ENCODE peak calls at places on chromosomes 1 and 21, in eight cellular contexts. B, K, R, C, X, L, W and D are unnamed samples.
A peak's percentile ranks its signal among the peaks of the same experiment; 100 is the strongest.

GRCh38 chr21:36076878-36077658 is 7.2 kb downstream of the CBR1 start:
- DNase-seq in C (no peak), B (no peak), X (no peak), W (no peak), K (no peak), R (no peak), L (peak; percentile 29), D (no peak)

GRCh38 chr1:200207711-200208126 is 180.2 kb downstream of the NR5A2 start:
- DNase-seq in W (peak; percentile 49), X (no peak), R (no peak), B (no peak), C (no peak), K (no peak), L (no peak), D (no peak)

GRCh38 chr1:222583079-222583478 is 6.7 kb downstream of the TAF1A start:
- DNase-seq in C (no peak), R (no peak), K (no peak), W (no peak), B (no peak), L (no peak), X (no peak), D (no peak)

GRCh38 chr1:168084396-168085231 is 52.1 kb downstream of the GPR161 start:
- DNase-seq in C (peak; percentile 81), L (peak; percentile 66), R (peak; percentile 69), W (peak; percentile 49), K (peak; percentile 82), B (no peak), X (peak; percentile 75), D (peak; percentile 64)

GRCh38 chr1:177219458-177220390 is 49.0 kb downstream of the BRINP2 start:
- DNase-seq in K (no peak), X (no peak), L (no peak), C (no peak), R (peak; percentile 68), B (no peak), W (peak; percentile 53), D (no peak)

GRCh38 chr1:67174716-67175284 is 8.5 kb downstream of the IL23R start:
- DNase-seq in C (no peak), W (no peak), B (no peak), K (no peak), R (no peak), X (no peak), L (no peak), D (no peak)

GRCh38 chr1:33654267-33654832 is 181.9 kb downstream of the ZSCAN20 start:
- DNase-seq in W (no peak), B (peak; percentile 1), X (peak; percentile 63), R (peak; percentile 17), K (peak; percentile 53), C (no peak), L (no peak), D (no peak)

GRCh38 chr1:55623339-55623738 is 408.2 kb upstream of the USP24 start:
- DNase-seq in R (peak; percentile 95), B (no peak), L (peak; percentile 81), W (peak; percentile 97), X (no peak), C (peak; percentile 73), K (no peak), D (peak; percentile 72)

DNA sequence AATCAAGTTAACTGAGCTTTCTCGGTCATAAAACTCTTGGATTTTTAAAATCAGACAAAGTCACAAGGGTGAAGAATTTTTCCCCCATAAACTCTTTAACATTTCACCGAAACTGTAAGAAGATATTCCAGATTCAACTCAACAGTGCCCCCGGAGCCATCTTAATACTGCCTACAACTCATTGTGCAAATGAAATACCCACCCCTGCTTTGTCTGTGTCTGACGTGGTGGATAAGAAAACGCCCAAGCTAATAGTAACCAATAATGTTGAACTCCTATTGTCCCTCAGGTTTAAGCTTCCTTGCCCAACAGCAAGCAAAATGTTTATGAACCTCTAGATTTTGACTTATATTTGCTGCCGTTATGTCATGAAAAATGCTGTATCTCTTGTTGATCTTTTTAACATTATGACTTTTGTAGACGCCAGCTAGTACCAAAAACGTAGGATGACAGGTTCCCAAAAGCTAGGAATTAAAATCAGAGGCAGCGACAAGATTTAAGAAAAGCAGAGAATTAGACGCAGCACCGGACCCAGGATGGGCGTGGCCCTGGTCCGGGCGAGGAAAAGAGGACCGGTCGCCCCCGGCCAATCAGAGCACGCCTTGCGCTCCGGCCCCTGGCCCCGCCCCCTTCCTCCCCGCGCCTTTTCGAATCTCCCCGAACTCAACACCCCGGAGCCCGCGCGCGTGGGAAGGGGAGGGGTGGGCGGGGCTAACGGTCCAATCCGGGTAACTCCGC is 1.1 kb downstream of the STMN1 start:
- DNase-seq in X (peak; percentile 97), W (peak; percentile 89), C (peak; percentile 96), L (peak; percentile 94), R (peak; percentile 94), K (peak; percentile 92), B (peak; percentile 83), D (peak; percentile 96)
- TF ChIP-seq CTCF in X (no peak), W (no peak), C (no peak), L (no peak), R (peak; percentile 17), K (peak; percentile 27), B (peak; percentile 3), D (peak; percentile 7)

DNA sequence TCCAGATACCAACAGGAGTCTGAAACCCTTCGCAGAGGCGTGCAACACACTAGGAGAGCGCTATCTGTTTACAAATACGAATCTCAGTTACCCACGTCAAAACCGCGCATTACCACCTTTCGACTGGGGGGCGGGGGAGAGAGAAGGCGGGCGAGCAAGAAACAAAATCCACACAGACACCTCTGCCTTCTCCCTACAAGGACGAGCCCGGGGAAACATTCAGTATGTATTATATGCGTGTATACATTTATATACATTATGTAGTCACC is 722 bp downstream of the TUT4 start:
- DNase-seq in X (peak; percentile 64), L (peak; percentile 57), C (no peak), B (peak; percentile 85), W (peak; percentile 74), K (no peak), R (peak; percentile 76), D (no peak)
- H3K27ac ChIP-seq in X (peak overlapping the region; percentile 94), L (peak overlapping the region; percentile 87), C (peak overlapping the region; percentile 93), B (peak overlapping the region; percentile 95), W (peak overlapping the region; percentile 86), K (no peak overlapping the region), R (peak overlapping the region; percentile 95), D (peak overlapping the region; percentile 89)

GRCh38 chr1:211829343-211830054 is 1.1 kb downstream of the LPGAT1 start:
- DNase-seq in R (peak; percentile 17), W (peak; percentile 20), K (peak; percentile 65), C (no peak), L (peak; percentile 38), B (peak; percentile 24), X (peak; percentile 31), D (peak; percentile 31)
- H3K4me1 ChIP-seq in R (peaks cover 12% of the 10 kb centered on the region), W (no peaks in the 10 kb centered on the region), K (no peaks in the 10 kb centered on the region), C (peaks cover 9% of the 10 kb centered on the region), L (peaks cover 18% of the 10 kb centered on the region), B (peaks cover 15% of the 10 kb centered on the region), X (peaks cover 7% of the 10 kb centered on the region), D (peaks cover 40% of the 10 kb centered on the region)

GRCh38 chr1:65020774-65021173 is 54.4 kb upstream of the JAK1 start:
- DNase-seq in X (peak; percentile 8), R (peak; percentile 20), B (no peak), L (no peak), K (no peak), W (peak; percentile 24), C (no peak), D (no peak)
- TF ChIP-seq CTCF in X (peak; percentile 28), R (peak; percentile 49), B (peak; percentile 19), L (no peak), K (peak; percentile 61), W (peak; percentile 29), C (peak; percentile 13), D (peak; percentile 48)

DNA sequence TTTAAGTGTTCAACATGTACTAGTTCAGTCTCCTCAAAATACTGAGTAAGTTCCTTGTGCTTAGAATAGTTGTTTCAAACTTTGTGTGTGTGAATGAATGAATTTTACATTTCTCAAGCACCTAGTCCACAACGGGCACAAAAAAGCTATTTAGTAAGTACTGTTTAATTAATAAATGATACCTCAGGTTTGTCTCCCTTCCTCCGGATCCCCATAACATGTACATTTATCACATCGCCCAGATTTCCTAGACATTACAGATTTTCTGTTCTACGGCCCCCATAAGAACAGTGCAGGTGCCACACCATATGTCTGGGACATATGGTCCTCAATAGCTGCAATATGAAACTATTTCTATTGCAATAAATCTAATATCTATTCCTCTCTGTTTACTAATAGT is 1.3 kb upstream of the TTF2 start:
- DNase-seq in L (no peak), B (no peak), W (no peak), R (no peak), K (no peak), C (no peak), X (no peak), D (no peak)
- H3K27ac ChIP-seq in L (peak overlapping the region; percentile 84), B (peak overlapping the region; percentile 32), W (no peak overlapping the region), R (no peak overlapping the region), K (no peak overlapping the region), C (no peak overlapping the region), X (no peak overlapping the region), D (no peak overlapping the region)

GRCh38 chr1:81160696-81161095 is 640.0 kb upstream of the ADGRL2 start:
- DNase-seq in L (no peak), R (no peak), B (no peak), W (no peak), K (no peak), C (no peak), X (no peak), D (no peak)

GRCh38 chr1:81170721-81171120 is 630.0 kb upstream of the ADGRL2 start:
- DNase-seq in R (no peak), X (no peak), B (no peak), L (no peak), C (no peak), K (no peak), W (peak; percentile 28), D (no peak)

GRCh38 chr1:81165963-81166362 is 634.8 kb upstream of the ADGRL2 start:
- DNase-seq in B (peak; percentile 57), X (no peak), K (no peak), L (no peak), W (no peak), C (no peak), R (no peak), D (no peak)
- H3K4me1 ChIP-seq in B (peaks cover 4% of the 10 kb centered on the region), X (no peaks in the 10 kb centered on the region), K (no peaks in the 10 kb centered on the region), L (no peaks in the 10 kb centered on the region), W (no peaks in the 10 kb centered on the region), C (no peaks in the 10 kb centered on the region), R (no peaks in the 10 kb centered on the region), D (no peaks in the 10 kb centered on the region)